ENCODE peak calls at places on chromosomes 1 and 21, in six cellular contexts. T is CD8-positive, alpha-beta T cell; Z is effector memory CD4-positive, alpha-beta T cell; D is heart right ventricle; B is K562; O is A673. Q is an unnamed sample.
A peak's percentile ranks its signal among the peaks of the same experiment; 100 is the strongest.

GRCh38 chr1:227945891-227946623 is 1.7 kb downstream of the WNT9A start:
- DNase-seq in T (no peak), Z (no peak), D (peak; percentile 51), B (peak; percentile 43), O (no peak), Q (peak; percentile 80)

GRCh38 chr1:5997316-5997715 is 5.1 kb upstream of the NPHP4 start:
- DNase-seq in T (no peak), Z (no peak), D (no peak), B (no peak), O (no peak), Q (no peak)

GRCh38 chr1:116826818-116827606 is 72.8 kb downstream of the CD2 start:
- DNase-seq in T (no peak), Z (peak; percentile 29), D (no peak), B (peak; percentile 79), O (peak; percentile 67), Q (no peak)

GRCh38 chr1:15060104-15060503 is 93.4 kb upstream of the TMEM51 start:
- DNase-seq in T (no peak), Z (no peak), D (no peak), B (no peak), O (no peak), Q (no peak)

GRCh38 chr1:79188371-79188770 is 181.8 kb upstream of the ADGRL4 start:
- DNase-seq in T (no peak), Z (no peak), D (no peak), B (no peak), O (peak; percentile 79), Q (no peak)

GRCh38 chr1:21669287-21670058 is at the start of gene RAP1GAP:
- DNase-seq in T (no peak), Z (no peak), D (no peak), B (peak; percentile 93), O (peak; percentile 45), Q (no peak)

GRCh38 chr1:51070640-51071039 is 31.4 kb upstream of the C1orf185 start:
- DNase-seq in T (no peak), Z (no peak), D (no peak), B (no peak), O (no peak), Q (no peak)

GRCh38 chr1:19154876-19155275 is 55.2 kb downstream of the UBR4 start:
- DNase-seq in T (no peak), Z (no peak), D (no peak), B (no peak), O (no peak), Q (no peak)

GRCh38 chr1:6208723-6209660 is 3.1 kb downstream of the RNF207 start:
- DNase-seq in T (no peak), Z (no peak), D (no peak), B (peak; percentile 79), O (peak; percentile 79), Q (no peak)

GRCh38 chr1:58717979-58718378 is 18.1 kb upstream of the MYSM1 start:
- DNase-seq in T (no peak), Z (no peak), D (no peak), B (no peak), O (no peak), Q (no peak)

GRCh38 chr1:209220048-209220524 is 363.4 kb upstream of the CAMK1G start:
- DNase-seq in T (no peak), Z (no peak), D (peak; percentile 11), B (no peak), O (no peak), Q (no peak)

GRCh38 chr1:221344693-221345092 is 397.2 kb downstream of the DUSP10 start:
- DNase-seq in T (no peak), Z (no peak), D (no peak), B (no peak), O (no peak), Q (no peak)

GRCh38 chr1:26959722-26960624 is at the start of gene KDF1:
- DNase-seq in T (peak; percentile 27), Z (peak; percentile 21), D (no peak), B (peak; percentile 85), O (no peak), Q (no peak)

GRCh38 chr1:41435570-41436178 is 48.8 kb downstream of the EDN2 start:
- DNase-seq in T (no peak), Z (no peak), D (no peak), B (no peak), O (peak; percentile 55), Q (no peak)

GRCh38 chr1:47384083-47384482 is 32.0 kb upstream of the FOXE3 start:
- DNase-seq in T (no peak), Z (no peak), D (no peak), B (no peak), O (no peak), Q (no peak)

GRCh38 chr1:201229095-201229494 is 38.5 kb downstream of the IGFN1 start:
- DNase-seq in T (no peak), Z (no peak), D (no peak), B (no peak), O (no peak), Q (no peak)

GRCh38 chr1:31672988-31673387 is 28.3 kb upstream of the PEF1 start:
- DNase-seq in T (no peak), Z (no peak), D (peak; percentile 23), B (no peak), O (no peak), Q (no peak)

GRCh38 chr1:9730096-9730901 is 78.8 kb downstream of the PIK3CD start:
- DNase-seq in T (no peak), Z (no peak), D (peak; percentile 46), B (no peak), O (no peak), Q (no peak)

GRCh38 chr1:97192872-97193572 is 471.4 kb downstream of the PTBP2 start:
- DNase-seq in T (no peak), Z (no peak), D (no peak), B (no peak), O (no peak), Q (no peak)

DNA sequence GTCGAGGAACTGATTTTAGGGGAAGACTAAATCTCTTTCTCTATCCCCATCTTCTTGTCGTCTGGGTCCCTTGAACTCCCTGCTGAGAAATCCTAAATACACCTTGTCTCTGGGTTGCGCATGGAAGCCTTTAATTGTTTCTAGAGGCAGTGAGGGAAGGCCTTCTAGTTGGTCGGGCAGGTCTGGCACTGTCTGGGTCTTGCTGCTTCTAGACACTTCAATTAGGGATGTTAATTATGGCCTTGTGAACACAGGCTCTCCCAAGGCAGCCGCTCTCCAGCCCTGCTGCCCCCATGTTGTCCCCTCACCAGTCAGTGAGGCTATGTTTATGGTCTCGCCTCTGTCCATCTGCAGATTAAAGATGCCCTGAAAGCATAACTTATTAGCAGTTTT is 22.3 kb downstream of the SOX13 start:
- DNase-seq in T (no peak), Z (no peak), D (no peak), B (no peak), O (no peak), Q (no peak)
- H3K27ac ChIP-seq in T (no peak overlapping the region), Z (no peak overlapping the region), D (no peak overlapping the region), B (no peak overlapping the region), O (no peak overlapping the region), Q (no peak overlapping the region)

GRCh38 chr1:181080543-181080942 is 8.0 kb upstream of the IER5 start:
- DNase-seq in T (no peak), Z (no peak), D (no peak), B (no peak), O (no peak), Q (no peak)
- H3K4me1 ChIP-seq in T (no peaks in the 10 kb centered on the region), Z (no peaks in the 10 kb centered on the region), D (peaks cover 13% of the 10 kb centered on the region), B (peaks cover 5% of the 10 kb centered on the region), O (peaks cover 18% of the 10 kb centered on the region), Q (peaks cover 6% of the 10 kb centered on the region)

DNA sequence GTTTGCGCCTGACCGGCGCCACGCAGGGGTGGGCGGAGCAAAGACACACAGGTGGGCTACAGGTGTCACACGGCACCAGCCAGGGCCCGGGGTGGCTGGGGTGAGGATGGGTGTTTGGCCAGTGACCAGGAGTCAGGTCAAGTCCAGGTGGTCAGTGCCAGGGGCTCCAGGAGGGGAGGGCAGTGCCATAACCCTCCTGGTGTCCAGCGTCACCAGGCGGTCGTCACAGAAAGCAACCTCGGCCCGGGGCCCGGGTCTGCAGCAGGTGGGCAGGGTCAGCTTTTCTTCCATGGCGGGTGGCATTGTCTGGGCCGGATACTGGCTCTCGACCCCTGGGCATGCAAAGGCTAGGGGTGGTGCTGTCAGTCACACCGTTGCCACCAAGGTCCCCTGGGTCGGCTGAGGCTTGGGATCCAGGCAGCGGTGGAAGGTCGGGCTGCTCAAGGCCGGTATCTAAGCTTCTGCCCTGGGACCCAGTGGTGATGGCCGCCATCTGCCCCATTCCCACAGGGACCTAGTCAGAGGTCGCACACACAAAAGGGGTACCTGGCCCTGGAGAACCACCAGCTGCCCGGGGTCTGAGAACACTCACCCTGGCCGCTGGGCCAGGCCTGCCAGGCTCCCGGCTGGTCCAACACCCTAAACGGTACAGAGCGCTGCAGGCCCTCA is 1.8 kb downstream of the FNDC10 start:
- DNase-seq in T (no peak), Z (no peak), D (no peak), B (no peak), O (no peak), Q (no peak)
- H3K27me3 ChIP-seq in T (no peaks in the 10 kb centered on the region), Z (no peaks in the 10 kb centered on the region), D (peaks cover 48% of the 10 kb centered on the region), B (no peaks in the 10 kb centered on the region), O (no peaks in the 10 kb centered on the region), Q (no peaks in the 10 kb centered on the region)

DNA sequence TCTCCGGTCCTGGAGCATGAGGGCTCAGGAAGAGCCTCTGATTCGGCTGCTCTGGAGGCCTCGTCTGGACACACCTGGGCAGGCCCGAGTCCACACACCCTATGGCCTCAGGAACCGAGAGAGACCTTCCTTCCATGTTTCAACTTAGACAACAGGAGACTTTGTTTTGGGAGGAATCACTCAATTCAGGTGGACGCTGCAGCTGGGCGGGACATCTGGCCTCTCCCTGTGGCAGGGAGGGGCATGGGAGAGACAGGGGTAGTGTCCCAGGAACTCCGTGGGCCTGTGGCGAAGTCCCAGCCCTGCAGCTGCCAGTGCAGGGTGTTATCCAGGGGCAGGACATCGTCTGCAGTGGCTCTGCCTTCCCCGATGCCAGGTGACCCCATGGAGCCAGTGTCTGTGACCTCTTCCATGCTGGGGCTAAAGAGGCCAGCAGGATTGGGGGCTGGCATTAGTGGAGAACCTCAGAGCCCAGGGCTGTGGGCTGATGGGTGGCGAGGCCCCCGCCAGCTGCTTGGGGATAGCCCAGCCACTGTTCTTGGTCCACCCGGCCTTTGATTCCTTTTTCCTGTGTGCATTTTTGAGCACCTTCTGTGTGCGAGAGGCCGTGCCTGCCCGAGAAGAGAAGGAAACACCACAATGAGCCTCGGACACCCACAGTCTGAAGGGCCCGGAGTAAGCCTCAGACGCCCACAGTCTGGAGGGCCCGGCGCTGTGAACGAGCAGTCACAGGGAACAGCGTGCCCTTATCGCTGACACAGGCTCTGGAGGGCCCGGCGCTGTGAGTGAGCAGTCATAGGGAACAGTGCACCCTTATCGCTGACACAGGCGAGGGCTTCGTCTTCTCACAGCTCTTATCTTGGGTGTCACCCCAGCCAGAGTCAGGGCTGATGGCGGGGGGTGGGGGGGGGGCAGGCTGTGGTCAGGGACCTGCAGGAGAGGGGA is 6.2 kb downstream of the COL18A1 start:
- DNase-seq in T (no peak), Z (no peak), D (peak; percentile 76), B (peak; percentile 98), O (no peak), Q (peak; percentile 83)
- H3K27ac ChIP-seq in T (no peak overlapping the region), Z (no peak overlapping the region), D (peak overlapping the region; percentile 87), B (peak overlapping the region; percentile 83), O (no peak overlapping the region), Q (peak overlapping the region; percentile 90)

DNA sequence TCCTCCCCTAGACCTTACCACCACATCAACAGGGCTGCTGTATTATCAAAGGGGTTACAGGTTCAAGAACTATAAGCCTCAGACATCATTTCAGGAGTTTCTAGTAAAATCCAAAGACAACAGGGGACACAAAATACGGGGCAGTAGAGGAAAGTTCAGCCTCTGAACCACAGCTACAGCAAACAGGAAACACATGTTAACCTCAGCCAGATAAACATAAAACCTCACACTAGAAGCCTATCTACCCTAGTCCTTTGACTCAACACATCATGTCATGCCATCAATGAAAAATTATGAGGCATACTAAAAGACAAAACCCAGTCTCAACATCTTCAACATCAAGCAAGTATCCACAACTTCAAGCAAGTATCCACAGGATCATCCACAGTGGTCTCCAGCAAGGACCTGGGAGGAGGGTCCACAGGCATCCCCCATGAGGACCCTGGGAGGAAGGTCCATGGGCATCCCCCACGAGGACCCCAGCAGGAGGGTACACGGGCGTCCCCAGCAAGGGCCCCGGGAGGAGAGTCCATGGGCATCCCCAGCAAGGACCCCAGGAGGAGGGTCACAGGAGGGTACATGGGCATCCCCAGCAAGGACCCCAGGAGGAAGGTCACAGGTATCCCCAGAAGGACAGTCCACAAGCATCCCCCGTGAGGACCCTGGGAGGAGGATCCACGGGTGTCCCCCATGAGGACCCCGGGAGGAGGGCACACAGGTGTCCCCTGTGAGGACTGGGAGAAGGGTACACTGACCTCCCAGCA is 440.0 kb downstream of the MATN1 start:
- DNase-seq in T (no peak), Z (no peak), D (no peak), B (no peak), O (no peak), Q (peak; percentile 48)
- H3K4me1 ChIP-seq in T (no peaks in the 10 kb centered on the region), Z (no peaks in the 10 kb centered on the region), D (no peaks in the 10 kb centered on the region), B (no peaks in the 10 kb centered on the region), O (peaks cover 23% of the 10 kb centered on the region), Q (no peaks in the 10 kb centered on the region)

Q was measured in right atrium auricular region.